ENCODE peak calls at places on chromosomes 16 and 17, in seven cellular contexts. One of them, this sample, is unnamed.

GRCh38 chr17:75516619-75517276 is 420 bp downstream of the TSEN54 start:
- DNase-seq in DND-41: peak; percentile 55
- DNase-seq in upper lobe of right lung: peak; percentile 76
- DNase-seq in right atrium auricular region: no peak
- DNase-seq in Peyer's patch: no peak
- DNase-seq in fibroblast of the aortic adventitia: peak; percentile 25
- DNase-seq in mucosa of descending colon: peak; percentile 59
- DNase-seq in this sample: no peak

GRCh38 chr17:75512946-75513666 is 2.2 kb downstream of the CASKIN2 start:
- DNase-seq in upper lobe of right lung: no peak
- DNase-seq in right atrium auricular region: no peak
- DNase-seq in fibroblast of the aortic adventitia: peak; percentile 38
- DNase-seq in Peyer's patch: no peak
- DNase-seq in mucosa of descending colon: no peak
- DNase-seq in DND-41: no peak
- DNase-seq in this sample: no peak

GRCh38 chr17:30477758-30478115 is 529 bp downstream of the GOSR1 start:
- DNase-seq in fibroblast of the aortic adventitia: no peak
- DNase-seq in Peyer's patch: no peak
- DNase-seq in right atrium auricular region: no peak
- DNase-seq in DND-41: no peak
- DNase-seq in mucosa of descending colon: peak; percentile 7
- DNase-seq in upper lobe of right lung: no peak
- DNase-seq in this sample: no peak

GRCh38 chr16:67474551-67474950 is 6.4 kb downstream of the ATP6V0D1 start:
- DNase-seq in right atrium auricular region: no peak
- DNase-seq in Peyer's patch: no peak
- DNase-seq in DND-41: no peak
- DNase-seq in fibroblast of the aortic adventitia: no peak
- DNase-seq in upper lobe of right lung: no peak
- DNase-seq in mucosa of descending colon: no peak
- DNase-seq in this sample: no peak

GRCh38 chr17:49487202-49487601 is 7.9 kb upstream of the NGFR start:
- DNase-seq in Peyer's patch: no peak
- DNase-seq in upper lobe of right lung: no peak
- DNase-seq in DND-41: no peak
- DNase-seq in right atrium auricular region: no peak
- DNase-seq in mucosa of descending colon: no peak
- DNase-seq in fibroblast of the aortic adventitia: no peak
- DNase-seq in this sample: no peak

GRCh38 chr17:40062347-40063033 is at the start of gene THRA:
- DNase-seq in upper lobe of right lung: peak; percentile 90
- DNase-seq in mucosa of descending colon: peak; percentile 77
- DNase-seq in fibroblast of the aortic adventitia: no peak
- DNase-seq in DND-41: peak; percentile 69
- DNase-seq in Peyer's patch: peak; percentile 88
- DNase-seq in right atrium auricular region: no peak
- DNase-seq in this sample: no peak

GRCh38 chr17:10058924-10059683 is 139.3 kb downstream of the GAS7 start:
- DNase-seq in DND-41: no peak
- DNase-seq in mucosa of descending colon: no peak
- DNase-seq in fibroblast of the aortic adventitia: no peak
- DNase-seq in Peyer's patch: no peak
- DNase-seq in right atrium auricular region: no peak
- DNase-seq in upper lobe of right lung: peak; percentile 73
- DNase-seq in this sample: no peak

GRCh38 chr17:1492249-1493206 is at the start of gene MYO1C:
- DNase-seq in DND-41: no peak
- DNase-seq in mucosa of descending colon: no peak
- DNase-seq in right atrium auricular region: no peak
- DNase-seq in upper lobe of right lung: no peak
- DNase-seq in Peyer's patch: no peak
- DNase-seq in fibroblast of the aortic adventitia: no peak
- DNase-seq in this sample: no peak

GRCh38 chr16:3188925-3189825 is 1.2 kb downstream of the OR1F1 start:
- DNase-seq in Peyer's patch: peak; percentile 24
- DNase-seq in upper lobe of right lung: no peak
- DNase-seq in fibroblast of the aortic adventitia: peak; percentile 49
- DNase-seq in mucosa of descending colon: no peak
- DNase-seq in DND-41: no peak
- DNase-seq in right atrium auricular region: no peak
- DNase-seq in this sample: no peak

GRCh38 chr16:71681360-71681759 is 43.1 kb downstream of the PHLPP2 start:
- DNase-seq in mucosa of descending colon: peak; percentile 74
- DNase-seq in Peyer's patch: no peak
- DNase-seq in upper lobe of right lung: no peak
- DNase-seq in DND-41: no peak
- DNase-seq in fibroblast of the aortic adventitia: no peak
- DNase-seq in right atrium auricular region: no peak
- DNase-seq in this sample: no peak

GRCh38 chr17:19397556-19398041 is 10.6 kb upstream of the MFAP4 start:
- DNase-seq in right atrium auricular region: no peak
- DNase-seq in DND-41: no peak
- DNase-seq in mucosa of descending colon: peak; percentile 68
- DNase-seq in upper lobe of right lung: no peak
- DNase-seq in Peyer's patch: no peak
- DNase-seq in fibroblast of the aortic adventitia: no peak
- DNase-seq in this sample: peak; percentile 74

GRCh38 chr17:10743316-10744009 is 13.6 kb upstream of the TMEM220 start:
- DNase-seq in mucosa of descending colon: no peak
- DNase-seq in DND-41: no peak
- DNase-seq in Peyer's patch: no peak
- DNase-seq in fibroblast of the aortic adventitia: peak; percentile 88
- DNase-seq in upper lobe of right lung: no peak
- DNase-seq in right atrium auricular region: no peak
- DNase-seq in this sample: no peak

GRCh38 chr17:68759343-68760140 is 158.4 kb upstream of the FAM20A start:
- DNase-seq in Peyer's patch: peak; percentile 76
- DNase-seq in fibroblast of the aortic adventitia: peak; percentile 97
- DNase-seq in mucosa of descending colon: peak; percentile 92
- DNase-seq in upper lobe of right lung: peak; percentile 90
- DNase-seq in right atrium auricular region: peak; percentile 96
- DNase-seq in DND-41: peak; percentile 71
- DNase-seq in this sample: peak; percentile 91
- H3K4me3 ChIP-seq in Peyer's patch: no peak overlapping the region
- H3K4me3 ChIP-seq in fibroblast of the aortic adventitia: peak overlapping the region; percentile 50
- H3K4me3 ChIP-seq in mucosa of descending colon: no peak overlapping the region
- H3K4me3 ChIP-seq in upper lobe of right lung: peak overlapping the region; percentile 39
- H3K4me3 ChIP-seq in right atrium auricular region: peak overlapping the region; percentile 19
- H3K4me3 ChIP-seq in DND-41: no peak overlapping the region
- H3K4me3 ChIP-seq in this sample: peak overlapping the region; percentile 66

DNA sequence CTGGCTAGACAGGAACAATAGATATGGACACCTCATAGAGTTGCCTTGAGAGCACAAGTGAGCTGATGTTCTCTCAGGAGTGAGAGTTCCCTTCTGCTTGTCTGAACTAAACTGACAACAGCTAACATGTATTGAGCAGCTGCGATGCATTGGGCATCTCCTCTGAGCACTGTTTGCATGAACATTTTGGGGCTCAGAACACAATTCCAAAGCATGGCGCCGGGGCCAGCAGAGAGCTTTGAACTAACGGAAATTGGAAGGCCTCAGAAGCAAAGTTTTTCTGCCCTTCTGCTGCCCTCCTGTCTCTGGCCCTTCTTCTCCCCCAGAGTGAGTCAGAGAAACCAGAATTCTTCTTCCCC is 38.1 kb downstream of the TRPV2 start:
- DNase-seq in DND-41: no peak
- DNase-seq in mucosa of descending colon: no peak
- DNase-seq in Peyer's patch: no peak
- DNase-seq in upper lobe of right lung: no peak
- DNase-seq in fibroblast of the aortic adventitia: no peak
- DNase-seq in right atrium auricular region: no peak
- DNase-seq in this sample: no peak
- TF ChIP-seq CTCF in DND-41: no peak
- TF ChIP-seq CTCF in mucosa of descending colon: no peak
- TF ChIP-seq CTCF in Peyer's patch: no peak
- TF ChIP-seq CTCF in upper lobe of right lung: no peak
- TF ChIP-seq CTCF in fibroblast of the aortic adventitia: no peak
- TF ChIP-seq CTCF in right atrium auricular region: no peak
- TF ChIP-seq CTCF in this sample: peak; percentile 8

GRCh38 chr17:58694302-58694701 is 1.9 kb downstream of the RAD51C start:
- DNase-seq in fibroblast of the aortic adventitia: no peak
- DNase-seq in mucosa of descending colon: no peak
- DNase-seq in right atrium auricular region: no peak
- DNase-seq in upper lobe of right lung: no peak
- DNase-seq in DND-41: no peak
- DNase-seq in Peyer's patch: no peak
- DNase-seq in this sample: no peak

GRCh38 chr17:58693208-58693607 is 806 bp downstream of the RAD51C start:
- DNase-seq in upper lobe of right lung: no peak
- DNase-seq in fibroblast of the aortic adventitia: peak; percentile 32
- DNase-seq in DND-41: no peak
- DNase-seq in mucosa of descending colon: no peak
- DNase-seq in right atrium auricular region: no peak
- DNase-seq in Peyer's patch: no peak
- DNase-seq in this sample: no peak

GRCh38 chr17:58692239-58693055 is at the start of gene RAD51C:
- DNase-seq in right atrium auricular region: peak; percentile 83
- DNase-seq in mucosa of descending colon: peak; percentile 86
- DNase-seq in DND-41: peak; percentile 90
- DNase-seq in Peyer's patch: peak; percentile 88
- DNase-seq in fibroblast of the aortic adventitia: peak; percentile 77
- DNase-seq in upper lobe of right lung: peak; percentile 94
- DNase-seq in this sample: peak; percentile 81

GRCh38 chr17:58694826-58695225 is 2.4 kb downstream of the RAD51C start:
- DNase-seq in upper lobe of right lung: no peak
- DNase-seq in fibroblast of the aortic adventitia: no peak
- DNase-seq in Peyer's patch: no peak
- DNase-seq in mucosa of descending colon: no peak
- DNase-seq in DND-41: no peak
- DNase-seq in right atrium auricular region: no peak
- DNase-seq in this sample: no peak

GRCh38 chr17:58693751-58694150 is 1.3 kb downstream of the RAD51C start:
- DNase-seq in mucosa of descending colon: no peak
- DNase-seq in right atrium auricular region: no peak
- DNase-seq in upper lobe of right lung: no peak
- DNase-seq in fibroblast of the aortic adventitia: peak; percentile 9
- DNase-seq in Peyer's patch: no peak
- DNase-seq in DND-41: no peak
- DNase-seq in this sample: no peak
- H3K4me3 ChIP-seq in mucosa of descending colon: no peak overlapping the region
- H3K4me3 ChIP-seq in right atrium auricular region: no peak overlapping the region
- H3K4me3 ChIP-seq in upper lobe of right lung: no peak overlapping the region
- H3K4me3 ChIP-seq in fibroblast of the aortic adventitia: no peak overlapping the region
- H3K4me3 ChIP-seq in Peyer's patch: no peak overlapping the region
- H3K4me3 ChIP-seq in DND-41: no peak overlapping the region
- H3K4me3 ChIP-seq in this sample: no peak overlapping the region

GRCh38 chr16:15439102-15439501 is 4.7 kb downstream of the BMERB1 start:
- DNase-seq in Peyer's patch: no peak
- DNase-seq in right atrium auricular region: no peak
- DNase-seq in upper lobe of right lung: no peak
- DNase-seq in fibroblast of the aortic adventitia: no peak
- DNase-seq in mucosa of descending colon: no peak
- DNase-seq in DND-41: no peak
- DNase-seq in this sample: no peak

GRCh38 chr16:15435216-15435864 is 952 bp downstream of the BMERB1 start:
- DNase-seq in DND-41: no peak
- DNase-seq in upper lobe of right lung: no peak
- DNase-seq in fibroblast of the aortic adventitia: no peak
- DNase-seq in mucosa of descending colon: no peak
- DNase-seq in Peyer's patch: no peak
- DNase-seq in right atrium auricular region: no peak
- DNase-seq in this sample: no peak

GRCh38 chr16:15434425-15435215 is at the start of gene BMERB1:
- DNase-seq in right atrium auricular region: peak; percentile 67
- DNase-seq in fibroblast of the aortic adventitia: peak; percentile 77
- DNase-seq in upper lobe of right lung: peak; percentile 70
- DNase-seq in mucosa of descending colon: peak; percentile 19
- DNase-seq in DND-41: no peak
- DNase-seq in Peyer's patch: peak; percentile 53
- DNase-seq in this sample: peak; percentile 84

GRCh38 chr16:15434079-15434424 is 336 bp upstream of the BMERB1 start:
- DNase-seq in fibroblast of the aortic adventitia: no peak
- DNase-seq in Peyer's patch: no peak
- DNase-seq in upper lobe of right lung: no peak
- DNase-seq in DND-41: no peak
- DNase-seq in mucosa of descending colon: no peak
- DNase-seq in right atrium auricular region: no peak
- DNase-seq in this sample: no peak
- TF ChIP-seq CTCF in fibroblast of the aortic adventitia: no peak
- TF ChIP-seq CTCF in Peyer's patch: no peak
- TF ChIP-seq CTCF in upper lobe of right lung: no peak
- TF ChIP-seq CTCF in DND-41: no peak
- TF ChIP-seq CTCF in mucosa of descending colon: no peak
- TF ChIP-seq CTCF in right atrium auricular region: no peak
- TF ChIP-seq CTCF in this sample: no peak

GRCh38 chr17:8798176-8799000 is 777 bp downstream of the MFSD6L start:
- DNase-seq in mucosa of descending colon: no peak
- DNase-seq in DND-41: no peak
- DNase-seq in upper lobe of right lung: no peak
- DNase-seq in right atrium auricular region: no peak
- DNase-seq in Peyer's patch: no peak
- DNase-seq in fibroblast of the aortic adventitia: no peak
- DNase-seq in this sample: peak; percentile 64
- H3K4me3 ChIP-seq in mucosa of descending colon: peak overlapping the region; percentile 14
- H3K4me3 ChIP-seq in DND-41: no peak overlapping the region
- H3K4me3 ChIP-seq in upper lobe of right lung: no peak overlapping the region
- H3K4me3 ChIP-seq in right atrium auricular region: no peak overlapping the region
- H3K4me3 ChIP-seq in Peyer's patch: no peak overlapping the region
- H3K4me3 ChIP-seq in fibroblast of the aortic adventitia: no peak overlapping the region
- H3K4me3 ChIP-seq in this sample: peak overlapping the region; percentile 38

GRCh38 chr17:7560172-7561027 is 1.3 kb upstream of the SENP3 start:
- DNase-seq in upper lobe of right lung: peak; percentile 83
- DNase-seq in mucosa of descending colon: peak; percentile 87
- DNase-seq in Peyer's patch: peak; percentile 82
- DNase-seq in right atrium auricular region: no peak
- DNase-seq in fibroblast of the aortic adventitia: peak; percentile 59
- DNase-seq in DND-41: no peak
- DNase-seq in this sample: no peak
- TF ChIP-seq CTCF in upper lobe of right lung: peak; percentile 46
- TF ChIP-seq CTCF in mucosa of descending colon: peak; percentile 64
- TF ChIP-seq CTCF in Peyer's patch: peak; percentile 75
- TF ChIP-seq CTCF in right atrium auricular region: peak; percentile 33
- TF ChIP-seq CTCF in fibroblast of the aortic adventitia: peak; percentile 87
- TF ChIP-seq CTCF in DND-41: no peak
- TF ChIP-seq CTCF in this sample: peak; percentile 7

DNA sequence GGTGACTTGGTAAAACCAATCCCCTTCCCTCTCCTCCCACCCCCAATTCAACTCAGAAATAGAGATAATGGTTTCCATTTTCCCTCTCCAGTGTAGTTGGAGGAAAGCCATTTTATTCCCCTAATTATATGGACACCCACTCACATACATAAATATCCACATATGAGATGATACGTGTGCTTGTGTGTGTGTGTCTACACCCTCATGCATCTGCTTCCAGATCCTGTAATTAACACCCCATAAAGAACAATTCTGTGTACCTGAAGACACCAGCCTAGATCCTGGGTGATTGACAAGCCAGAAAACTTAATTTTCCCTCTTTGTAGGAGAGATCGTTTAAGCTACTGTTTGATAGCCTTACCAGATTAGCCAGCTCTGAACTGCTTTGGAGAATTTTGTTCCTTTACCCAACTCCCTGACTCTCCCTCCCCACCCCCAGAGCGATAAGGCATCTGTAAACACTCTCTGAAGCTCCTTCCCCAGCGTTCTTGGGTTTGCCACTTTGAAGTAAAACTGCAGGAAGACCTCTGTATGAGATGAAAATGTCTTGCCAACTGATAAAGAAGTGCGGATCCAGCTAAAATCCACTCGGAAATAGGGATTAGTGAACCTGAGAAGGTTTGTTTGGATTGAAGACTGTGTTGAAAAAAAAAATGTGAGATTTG is 175.7 kb downstream of the RGS9 start:
- DNase-seq in fibroblast of the aortic adventitia: no peak
- DNase-seq in Peyer's patch: no peak
- DNase-seq in right atrium auricular region: no peak
- DNase-seq in DND-41: no peak
- DNase-seq in mucosa of descending colon: peak; percentile 16
- DNase-seq in upper lobe of right lung: no peak
- DNase-seq in this sample: no peak
- H3K4me3 ChIP-seq in fibroblast of the aortic adventitia: no peak overlapping the region
- H3K4me3 ChIP-seq in Peyer's patch: no peak overlapping the region
- H3K4me3 ChIP-seq in right atrium auricular region: no peak overlapping the region
- H3K4me3 ChIP-seq in DND-41: no peak overlapping the region
- H3K4me3 ChIP-seq in mucosa of descending colon: no peak overlapping the region
- H3K4me3 ChIP-seq in upper lobe of right lung: no peak overlapping the region
- H3K4me3 ChIP-seq in this sample: no peak overlapping the region

This sample was measured in coronary artery.